ENCODE peak calls at places on chromosomes 13 and 19, in eight cellular contexts. H is mucosa of descending colon; D is pancreas; P is heart left ventricle; O is CD8-positive, alpha-beta T cell; G is HCT116; L is tibial nerve; Q is body of pancreas. T is an unnamed sample. For H3K4me1, the result is how much of the 10 kb centered on the place peaks cover.

GRCh38 chr13:32722340-32722739 is 136.1 kb downstream of the PDS5B start:
- DNase-seq in Q (no peak), O (no peak), L (no peak), G (no peak), D (no peak), H (no peak), P (no peak), T (no peak)

GRCh38 chr19:47430041-47430802 is 10.9 kb upstream of the MEIS3 start:
- DNase-seq in H (peak), O (no peak), G (no peak), P (no peak), D (peak), L (peak), Q (peak), T (no peak)

GRCh38 chr19:3324405-3324856 is 42.0 kb upstream of the NFIC start:
- DNase-seq in P (no peak), G (peak), O (peak), D (peak), H (peak), Q (peak), L (peak), T (peak)

GRCh38 chr19:45125975-45126493 is 33.1 kb downstream of the PPP1R37 start:
- DNase-seq in G (peak), L (no peak), O (peak), Q (peak), D (peak), P (peak), H (peak), T (peak)

GRCh38 chr13:21897140-21897539 is 226.3 kb downstream of the FGF9 start:
- DNase-seq in L (no peak), O (no peak), H (no peak), Q (no peak), P (no peak), D (no peak), G (no peak), T (no peak)

GRCh38 chr13:81318231-81319019 is 977.5 kb upstream of the SPRY2 start:
- DNase-seq in O (no peak), Q (no peak), G (no peak), D (no peak), L (no peak), H (no peak), P (no peak), T (no peak)

GRCh38 chr19:4350726-4351125 is 7.4 kb downstream of the MPND start:
- DNase-seq in D (no peak), P (no peak), Q (no peak), L (no peak), H (no peak), G (no peak), O (no peak), T (no peak)

GRCh38 chr13:39699274-39699673 is 43.8 kb downstream of the COG6 start:
- DNase-seq in Q (no peak), H (no peak), L (no peak), P (no peak), G (no peak), O (no peak), D (no peak), T (no peak)

GRCh38 chr19:17202249-17202648 is 12.9 kb upstream of the USE1 start:
- DNase-seq in L (no peak), P (no peak), D (no peak), G (peak), H (no peak), Q (no peak), O (no peak), T (no peak)

GRCh38 chr19:5343848-5344247 is 3.2 kb upstream of the PTPRS start:
- DNase-seq in D (no peak), L (no peak), H (no peak), G (no peak), P (no peak), Q (no peak), O (no peak), T (no peak)

GRCh38 chr13:87982436-87982835 is 311.3 kb downstream of the SLITRK5 start:
- DNase-seq in G (no peak), H (no peak), L (no peak), O (no peak), P (no peak), D (no peak), Q (no peak), T (no peak)

GRCh38 chr19:30065680-30066606 is 123.9 kb downstream of the URI1 start:
- DNase-seq in D (no peak), P (no peak), Q (no peak), H (no peak), O (no peak), G (no peak), L (no peak), T (no peak)

GRCh38 chr13:41765813-41766212 is 195.1 kb downstream of the VWA8 start:
- DNase-seq in G (no peak), P (no peak), L (no peak), Q (no peak), D (no peak), H (no peak), O (no peak), T (no peak)

DNA sequence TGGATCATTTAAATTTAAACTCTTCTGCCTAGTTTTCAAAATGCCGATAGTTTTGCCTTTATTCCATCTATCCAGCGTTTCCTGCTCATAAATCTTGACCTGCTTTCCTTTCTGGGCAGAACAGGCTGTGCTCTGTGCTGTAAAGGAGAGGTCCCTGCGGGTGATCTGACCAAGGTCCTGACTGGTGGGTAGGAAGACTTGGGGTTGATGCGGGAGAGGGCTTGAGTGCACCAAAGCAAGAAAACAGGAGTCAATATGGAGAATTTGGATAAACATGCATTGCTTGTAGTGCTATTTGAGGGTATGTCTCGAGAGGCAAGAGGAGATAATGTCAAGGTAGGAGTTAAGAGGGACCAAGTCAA is 533.6 kb downstream of the MYO16 start:
- DNase-seq in D (no peak), Q (no peak), H (no peak), O (no peak), G (no peak), P (no peak), L (no peak), T (no peak)
- H3K4me3 ChIP-seq in D (no peak), Q (no peak), H (no peak), O (no peak), G (no peak), P (no peak), L (no peak), T (no peak)

DNA sequence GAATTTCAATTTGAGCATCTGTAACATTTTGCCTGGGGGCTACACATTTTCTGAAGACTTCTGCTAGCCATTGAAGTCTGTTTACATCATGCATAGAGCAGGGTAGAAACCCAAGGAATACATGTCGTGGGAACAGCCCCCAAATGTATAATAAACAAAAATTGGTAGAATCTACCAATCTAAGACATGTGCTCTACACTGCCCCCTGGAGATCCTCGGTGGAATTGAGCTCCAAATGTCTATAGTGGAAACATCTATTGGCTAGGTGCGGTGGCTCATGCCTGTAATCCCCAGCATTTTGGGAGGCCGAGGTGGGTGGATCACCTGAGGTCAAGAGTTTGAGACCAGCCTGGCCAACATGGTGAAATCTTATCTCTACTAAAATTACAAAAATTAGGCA is 57.3 kb downstream of the MBD3L2B start:
- DNase-seq in Q (no peak), P (no peak), D (no peak), L (no peak), H (peak), G (peak), O (peak), T (peak)
- TF ChIP-seq CTCF in Q (peak), P (peak), D (peak), L (no peak), H (no peak), G (no peak), O (peak), T (peak)

GRCh38 chr19:13410946-13411345 is 95.3 kb downstream of the CACNA1A start:
- DNase-seq in L (no peak), D (no peak), H (no peak), G (no peak), P (no peak), Q (no peak), O (no peak), T (no peak)
- H3K4me1 ChIP-seq in L (under half), D (under half), H (under half), G (under half), P (under half), Q (under half), O (under half), T (under half)

GRCh38 chr19:58009301-58009665 is 6.7 kb upstream of the ZNF606 start:
- DNase-seq in H (no peak), D (no peak), O (no peak), G (no peak), L (no peak), Q (no peak), P (no peak), T (no peak)
- H3K4me3 ChIP-seq in H (no peak), D (no peak), O (peak), G (no peak), L (peak), Q (no peak), P (peak), T (peak)

GRCh38 chr13:26602783-26603182 is 45.3 kb downstream of the WASF3 start:
- DNase-seq in L (no peak), H (no peak), D (no peak), O (no peak), P (no peak), G (no peak), Q (no peak), T (no peak)

GRCh38 chr13:26600345-26600761 is 42.9 kb downstream of the WASF3 start:
- DNase-seq in G (no peak), O (no peak), L (no peak), Q (no peak), H (no peak), D (no peak), P (no peak), T (no peak)

GRCh38 chr13:26599403-26599802 is 41.9 kb downstream of the WASF3 start:
- DNase-seq in P (no peak), L (no peak), D (no peak), O (no peak), H (no peak), Q (no peak), G (no peak), T (no peak)

GRCh38 chr13:26599885-26600284 is 42.4 kb downstream of the WASF3 start:
- DNase-seq in Q (no peak), D (no peak), H (no peak), O (no peak), P (no peak), G (no peak), L (no peak), T (no peak)

GRCh38 chr13:26601669-26602068 is 44.2 kb downstream of the WASF3 start:
- DNase-seq in P (no peak), D (no peak), L (no peak), G (no peak), Q (no peak), O (no peak), H (peak), T (no peak)
- TF ChIP-seq CTCF in P (peak), D (no peak), L (no peak), G (no peak), Q (no peak), O (no peak), H (no peak), T (no peak)

DNA sequence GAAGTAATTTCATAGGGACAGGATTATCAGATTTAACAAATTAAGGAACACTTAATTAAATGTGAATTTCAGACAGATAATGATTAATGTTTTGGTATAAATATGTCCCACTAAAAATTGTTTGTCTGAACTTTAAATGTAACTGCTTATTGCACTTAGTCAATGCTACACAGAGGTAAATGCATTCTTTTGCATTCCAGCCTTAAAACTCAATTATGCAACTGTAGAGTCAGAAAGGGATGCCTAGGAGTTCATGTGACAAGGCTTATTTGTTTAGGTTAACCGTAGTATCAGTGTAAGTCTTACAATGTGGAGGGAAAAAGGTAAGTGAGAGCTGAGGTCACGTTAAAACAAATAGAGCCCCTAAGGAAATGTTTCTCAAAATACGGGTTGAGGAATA is 347.2 kb upstream of the ARGLU1 start:
- DNase-seq in L (no peak), O (no peak), Q (no peak), D (no peak), G (no peak), H (no peak), P (no peak), T (no peak)
- H3K4me1 ChIP-seq in L (under half), O (under half), Q (under half), D (under half), G (under half), H (under half), P (under half), T (under half)

DNA sequence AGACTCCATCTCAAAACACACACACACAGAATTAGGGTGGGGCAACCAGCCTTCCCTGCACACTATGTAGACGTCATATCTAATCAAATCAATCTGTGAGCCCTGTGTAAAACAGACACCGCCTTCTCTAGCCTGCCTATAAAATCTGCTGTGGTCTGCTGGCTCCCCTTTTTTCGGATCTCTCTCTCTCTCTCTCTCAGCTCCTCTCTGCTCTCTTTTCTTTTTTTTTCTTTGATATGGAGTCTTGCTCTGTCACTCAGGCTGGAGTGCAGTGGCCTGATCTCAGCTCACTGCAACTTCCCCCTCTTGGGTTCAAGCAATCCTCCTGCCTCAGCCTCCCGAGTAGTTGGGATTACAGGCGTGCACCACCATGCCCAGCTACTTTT is 11.8 kb upstream of the CD70 start:
- DNase-seq in D (no peak), G (no peak), O (no peak), P (no peak), Q (no peak), H (no peak), L (no peak), T (no peak)
- H3K4me3 ChIP-seq in D (no peak), G (no peak), O (no peak), P (no peak), Q (no peak), H (no peak), L (no peak), T (no peak)

GRCh38 chr19:10966809-10967208 is 6.0 kb downstream of the SMARCA4 start:
- DNase-seq in D (no peak), G (no peak), P (no peak), H (no peak), O (no peak), Q (no peak), L (no peak), T (no peak)

GRCh38 chr19:10962863-10963262 is 2.0 kb downstream of the SMARCA4 start:
- DNase-seq in D (no peak), Q (no peak), H (no peak), P (no peak), O (no peak), G (no peak), L (no peak), T (no peak)

GRCh38 chr19:10963865-10964264 is 3.0 kb downstream of the SMARCA4 start:
- DNase-seq in L (no peak), O (no peak), G (no peak), H (no peak), P (no peak), Q (no peak), D (no peak), T (no peak)

GRCh38 chr19:10965398-10965797 is 4.6 kb downstream of the SMARCA4 start:
- DNase-seq in O (no peak), P (no peak), L (no peak), Q (no peak), D (no peak), G (no peak), H (no peak), T (no peak)

DNA sequence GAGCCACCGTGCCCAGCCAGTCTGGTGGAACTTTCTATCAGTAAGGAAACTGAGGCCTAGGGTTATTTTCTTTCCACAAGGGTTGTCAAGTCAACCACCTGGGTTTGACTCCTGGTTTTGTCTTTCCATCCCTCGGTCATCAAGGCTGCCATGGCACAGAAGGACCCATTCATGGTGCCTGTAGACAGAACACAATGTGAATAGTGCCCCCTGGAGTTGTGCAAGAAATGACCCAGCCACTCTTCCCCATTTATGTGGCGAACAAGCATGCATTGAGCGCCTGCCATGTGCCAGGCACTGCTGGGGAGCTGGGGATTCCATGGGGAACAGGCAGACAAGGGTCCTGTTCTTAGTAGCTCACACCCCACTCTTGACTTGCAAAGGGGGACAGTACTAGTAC is 4.1 kb downstream of the SMARCA4 start:
- DNase-seq in P (no peak), D (no peak), H (no peak), O (no peak), G (no peak), Q (no peak), L (no peak), T (no peak)
- TF ChIP-seq CTCF in P (no peak), D (no peak), H (no peak), O (no peak), G (no peak), Q (peak), L (no peak), T (peak)

DNA sequence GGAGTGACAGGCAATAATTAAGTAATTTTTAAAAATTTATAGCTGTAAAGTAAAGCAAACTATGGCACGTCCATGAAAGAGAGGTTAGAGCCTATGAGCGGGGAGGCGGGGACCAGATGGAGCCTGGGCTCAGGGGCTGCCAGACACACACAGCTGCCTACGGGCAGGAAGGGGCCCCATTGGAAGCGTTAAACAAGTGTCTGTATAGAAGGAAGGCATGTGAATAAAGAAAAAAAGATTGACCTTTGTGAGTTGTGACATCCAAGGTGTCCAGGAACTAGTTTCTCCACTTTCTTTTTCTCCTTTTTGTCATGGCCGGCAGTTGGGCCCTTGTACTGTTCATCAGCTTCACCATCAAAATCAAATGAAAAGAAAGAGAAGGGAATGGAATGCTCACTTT is 56.8 kb downstream of the LRCH1 start:
- DNase-seq in L (no peak), G (no peak), P (no peak), O (no peak), D (no peak), H (no peak), Q (no peak), T (no peak)
- H3K4me1 ChIP-seq in L (under half), G (half or more), P (under half), O (under half), D (under half), H (under half), Q (under half), T (under half)

GRCh38 chr19:49064029-49064629 is 489 bp downstream of the NTF4 start:
- DNase-seq in H (no peak), O (no peak), D (no peak), P (no peak), L (no peak), G (no peak), Q (no peak), T (no peak)
- H3K4me3 ChIP-seq in H (no peak), O (no peak), D (no peak), P (no peak), L (no peak), G (peak), Q (no peak), T (no peak)

T was measured in BE2C.